ENCODE peak calls at places on chromosomes 4 and X, in four cellular contexts. One of them, this sample, is unnamed.

GRCh38 chrX:126551306-126551705 is 1.3 kb downstream of the DCAF12L1 start:
- DNase-seq in left ventricle myocardium inferior: no peak
- DNase-seq in psoas muscle: no peak
- DNase-seq in CD8-positive, alpha-beta memory T cell: no peak
- DNase-seq in this sample: no peak

GRCh38 chr4:71495454-71495853 is 156.6 kb downstream of the SLC4A4 start:
- DNase-seq in left ventricle myocardium inferior: no peak
- DNase-seq in psoas muscle: no peak
- DNase-seq in CD8-positive, alpha-beta memory T cell: no peak
- DNase-seq in this sample: no peak

GRCh38 chr4:121428721-121429120 is 47.9 kb upstream of the QRFPR start:
- DNase-seq in psoas muscle: no peak
- DNase-seq in CD8-positive, alpha-beta memory T cell: no peak
- DNase-seq in left ventricle myocardium inferior: no peak
- DNase-seq in this sample: no peak

GRCh38 chr4:112348488-112349158 is 51.5 kb downstream of the ALPK1 start:
- DNase-seq in psoas muscle: peak; percentile 90
- DNase-seq in CD8-positive, alpha-beta memory T cell: no peak
- DNase-seq in left ventricle myocardium inferior: peak; percentile 84
- DNase-seq in this sample: peak; percentile 59

GRCh38 chrX:40922307-40922706 is 162.9 kb upstream of the USP9X start:
- DNase-seq in CD8-positive, alpha-beta memory T cell: no peak
- DNase-seq in left ventricle myocardium inferior: no peak
- DNase-seq in psoas muscle: no peak
- DNase-seq in this sample: no peak

GRCh38 chr4:7172508-7172907 is 19.8 kb upstream of the SORCS2 start:
- DNase-seq in CD8-positive, alpha-beta memory T cell: no peak
- DNase-seq in left ventricle myocardium inferior: no peak
- DNase-seq in psoas muscle: no peak
- DNase-seq in this sample: no peak

GRCh38 chr4:116357758-116358157 is 727.6 kb downstream of the TRAM1L1 start:
- DNase-seq in left ventricle myocardium inferior: no peak
- DNase-seq in psoas muscle: no peak
- DNase-seq in CD8-positive, alpha-beta memory T cell: no peak
- DNase-seq in this sample: no peak

GRCh38 chrX:69627744-69628143 is 11.8 kb downstream of the EDA start:
- DNase-seq in psoas muscle: no peak
- DNase-seq in CD8-positive, alpha-beta memory T cell: no peak
- DNase-seq in left ventricle myocardium inferior: no peak
- DNase-seq in this sample: no peak

GRCh38 chr4:118215826-118216225 is 137.0 kb downstream of the PRSS12 start:
- DNase-seq in left ventricle myocardium inferior: no peak
- DNase-seq in psoas muscle: no peak
- DNase-seq in CD8-positive, alpha-beta memory T cell: no peak
- DNase-seq in this sample: no peak

GRCh38 chr4:81722229-81722900 is 250.7 kb upstream of the RASGEF1B start:
- DNase-seq in psoas muscle: no peak
- DNase-seq in CD8-positive, alpha-beta memory T cell: no peak
- DNase-seq in left ventricle myocardium inferior: no peak
- DNase-seq in this sample: no peak

GRCh38 chr4:159484049-159484448 is 381.2 kb downstream of the RAPGEF2 start:
- DNase-seq in psoas muscle: no peak
- DNase-seq in CD8-positive, alpha-beta memory T cell: no peak
- DNase-seq in left ventricle myocardium inferior: no peak
- DNase-seq in this sample: no peak

GRCh38 chr4:8537041-8537461 is 43.1 kb upstream of the GPR78 start:
- DNase-seq in psoas muscle: peak; percentile 56
- DNase-seq in CD8-positive, alpha-beta memory T cell: no peak
- DNase-seq in left ventricle myocardium inferior: no peak
- DNase-seq in this sample: peak; percentile 81

GRCh38 chr4:134024251-134024650 is 177.3 kb downstream of the PABPC4L start:
- DNase-seq in left ventricle myocardium inferior: no peak
- DNase-seq in CD8-positive, alpha-beta memory T cell: no peak
- DNase-seq in psoas muscle: no peak
- DNase-seq in this sample: no peak

GRCh38 chr4:143538979-143539669 is 25.6 kb downstream of the SMARCA5 start:
- DNase-seq in CD8-positive, alpha-beta memory T cell: no peak
- DNase-seq in left ventricle myocardium inferior: no peak
- DNase-seq in psoas muscle: no peak
- DNase-seq in this sample: no peak

GRCh38 chr4:146224331-146224966 is 10.1 kb downstream of the REELD1 start:
- DNase-seq in psoas muscle: no peak
- DNase-seq in left ventricle myocardium inferior: no peak
- DNase-seq in CD8-positive, alpha-beta memory T cell: no peak
- DNase-seq in this sample: no peak

GRCh38 chr4:85548116-85548515 is 73.2 kb downstream of the ARHGAP24 start:
- DNase-seq in CD8-positive, alpha-beta memory T cell: no peak
- DNase-seq in left ventricle myocardium inferior: no peak
- DNase-seq in psoas muscle: no peak
- DNase-seq in this sample: no peak

GRCh38 chr4:16677545-16677944 is 220.9 kb downstream of the LDB2 start:
- DNase-seq in psoas muscle: no peak
- DNase-seq in CD8-positive, alpha-beta memory T cell: no peak
- DNase-seq in left ventricle myocardium inferior: no peak
- DNase-seq in this sample: no peak

GRCh38 chr4:20122198-20122988 is 129.3 kb upstream of the SLIT2 start:
- DNase-seq in left ventricle myocardium inferior: no peak
- DNase-seq in CD8-positive, alpha-beta memory T cell: no peak
- DNase-seq in psoas muscle: no peak
- DNase-seq in this sample: no peak

GRCh38 chr4:153468587-153468986 is 2.4 kb downstream of the TMEM131L start:
- DNase-seq in left ventricle myocardium inferior: no peak
- DNase-seq in CD8-positive, alpha-beta memory T cell: no peak
- DNase-seq in psoas muscle: no peak
- DNase-seq in this sample: no peak

GRCh38 chrX:13836575-13836974 is 19.7 kb upstream of the GPM6B start:
- DNase-seq in CD8-positive, alpha-beta memory T cell: no peak
- DNase-seq in psoas muscle: no peak
- DNase-seq in left ventricle myocardium inferior: no peak
- DNase-seq in this sample: no peak

GRCh38 chr4:107839166-107839565 is 14.4 kb downstream of the SGMS2 start:
- DNase-seq in psoas muscle: no peak
- DNase-seq in left ventricle myocardium inferior: no peak
- DNase-seq in CD8-positive, alpha-beta memory T cell: no peak
- DNase-seq in this sample: no peak

GRCh38 chr4:147096667-147097604 is 151.3 kb upstream of the TTC29 start:
- DNase-seq in CD8-positive, alpha-beta memory T cell: no peak
- DNase-seq in left ventricle myocardium inferior: no peak
- DNase-seq in psoas muscle: no peak
- DNase-seq in this sample: no peak

GRCh38 chr4:6472387-6473263 is at the start of gene PPP2R2C:
- DNase-seq in left ventricle myocardium inferior: no peak
- DNase-seq in CD8-positive, alpha-beta memory T cell: no peak
- DNase-seq in psoas muscle: no peak
- DNase-seq in this sample: no peak

GRCh38 chr4:74873545-74874295 is 59.2 kb upstream of the PARM1 start:
- DNase-seq in psoas muscle: no peak
- DNase-seq in left ventricle myocardium inferior: no peak
- DNase-seq in CD8-positive, alpha-beta memory T cell: no peak
- DNase-seq in this sample: no peak

GRCh38 chr4:57055873-57056272 is 54.3 kb downstream of the IGFBP7 start:
- DNase-seq in psoas muscle: no peak
- DNase-seq in left ventricle myocardium inferior: peak; percentile 42
- DNase-seq in CD8-positive, alpha-beta memory T cell: no peak
- DNase-seq in this sample: no peak

GRCh38 chrX:47644557-47645091 is 5.7 kb downstream of the ELK1 start:
- DNase-seq in left ventricle myocardium inferior: no peak
- DNase-seq in psoas muscle: no peak
- DNase-seq in CD8-positive, alpha-beta memory T cell: no peak
- DNase-seq in this sample: no peak

GRCh38 chr4:185210102-185210981 is 944 bp downstream of the SNX25 start:
- DNase-seq in CD8-positive, alpha-beta memory T cell: peak; percentile 34
- DNase-seq in left ventricle myocardium inferior: peak; percentile 38
- DNase-seq in psoas muscle: peak; percentile 72
- DNase-seq in this sample: no peak

GRCh38 chr4:185587444-185588161 is 52.3 kb upstream of the PDLIM3 start:
- DNase-seq in left ventricle myocardium inferior: no peak
- DNase-seq in psoas muscle: peak; percentile 75
- DNase-seq in CD8-positive, alpha-beta memory T cell: peak; percentile 30
- DNase-seq in this sample: no peak

GRCh38 chr4:172813359-172813923 is 355.2 kb upstream of the GALNT7 start:
- DNase-seq in left ventricle myocardium inferior: no peak
- DNase-seq in psoas muscle: no peak
- DNase-seq in CD8-positive, alpha-beta memory T cell: no peak
- DNase-seq in this sample: no peak

GRCh38 chr4:25889626-25890025 is 24.4 kb upstream of the SMIM20 start:
- DNase-seq in CD8-positive, alpha-beta memory T cell: no peak
- DNase-seq in psoas muscle: no peak
- DNase-seq in left ventricle myocardium inferior: no peak
- DNase-seq in this sample: no peak

GRCh38 chr4:25892796-25893195 is 21.2 kb upstream of the SMIM20 start:
- DNase-seq in CD8-positive, alpha-beta memory T cell: no peak
- DNase-seq in psoas muscle: no peak
- DNase-seq in left ventricle myocardium inferior: peak; percentile 59
- DNase-seq in this sample: no peak

GRCh38 chr4:25888781-25889180 is 25.2 kb upstream of the SMIM20 start:
- DNase-seq in left ventricle myocardium inferior: no peak
- DNase-seq in psoas muscle: no peak
- DNase-seq in CD8-positive, alpha-beta memory T cell: no peak
- DNase-seq in this sample: no peak

GRCh38 chr4:25890653-25891485 is 23.2 kb upstream of the SMIM20 start:
- DNase-seq in CD8-positive, alpha-beta memory T cell: no peak
- DNase-seq in psoas muscle: no peak
- DNase-seq in left ventricle myocardium inferior: no peak
- DNase-seq in this sample: no peak
- H3K27ac ChIP-seq in CD8-positive, alpha-beta memory T cell: no peak overlapping the region
- H3K27ac ChIP-seq in psoas muscle: no peak overlapping the region
- H3K27ac ChIP-seq in left ventricle myocardium inferior: no peak overlapping the region
- H3K27ac ChIP-seq in this sample: no peak overlapping the region

GRCh38 chr4:54104907-54105306 is 4.9 kb downstream of the GSX2 start:
- DNase-seq in psoas muscle: no peak
- DNase-seq in left ventricle myocardium inferior: no peak
- DNase-seq in CD8-positive, alpha-beta memory T cell: no peak
- DNase-seq in this sample: no peak
- H3K27me3 ChIP-seq in psoas muscle: no peaks in the 10 kb centered on the region
- H3K27me3 ChIP-seq in left ventricle myocardium inferior: peaks cover 100% of the 10 kb centered on the region
- H3K27me3 ChIP-seq in CD8-positive, alpha-beta memory T cell: peaks cover 78% of the 10 kb centered on the region
- H3K27me3 ChIP-seq in this sample: peaks cover 17% of the 10 kb centered on the region

GRCh38 chr4:1170805-1171305 is 1.5 kb downstream of the SPON2 start:
- DNase-seq in left ventricle myocardium inferior: no peak
- DNase-seq in psoas muscle: peak; percentile 67
- DNase-seq in CD8-positive, alpha-beta memory T cell: no peak
- DNase-seq in this sample: no peak
- H3K4me3 ChIP-seq in left ventricle myocardium inferior: peak overlapping the region; percentile 65
- H3K4me3 ChIP-seq in psoas muscle: peak overlapping the region; percentile 55
- H3K4me3 ChIP-seq in CD8-positive, alpha-beta memory T cell: no peak overlapping the region
- H3K4me3 ChIP-seq in this sample: no peak overlapping the region

DNA sequence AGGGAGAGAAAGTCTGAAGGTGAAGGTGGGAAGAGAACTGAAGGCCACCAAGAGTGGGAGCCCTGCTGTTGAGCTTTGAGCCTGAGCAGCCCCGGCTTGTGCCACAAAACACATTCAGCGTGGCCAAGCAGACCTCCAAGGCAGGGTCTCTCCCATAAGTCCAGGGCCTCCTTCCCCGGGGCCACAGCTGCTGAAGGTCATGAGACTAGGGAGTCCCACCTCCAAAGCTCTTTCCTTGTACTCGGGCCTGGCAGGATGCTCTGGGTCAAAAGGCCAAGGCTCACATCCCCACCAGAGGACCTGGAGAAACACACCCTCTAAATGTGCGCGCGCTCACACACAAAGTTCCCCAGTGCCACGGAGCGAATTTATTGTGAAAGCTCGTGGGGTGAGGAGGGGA is 3.5 kb upstream of the ARHGAP4 start:
- DNase-seq in psoas muscle: no peak
- DNase-seq in CD8-positive, alpha-beta memory T cell: no peak
- DNase-seq in left ventricle myocardium inferior: no peak
- DNase-seq in this sample: no peak
- H3K27ac ChIP-seq in psoas muscle: no peak overlapping the region
- H3K27ac ChIP-seq in CD8-positive, alpha-beta memory T cell: no peak overlapping the region
- H3K27ac ChIP-seq in left ventricle myocardium inferior: peak overlapping the region; percentile 85
- H3K27ac ChIP-seq in this sample: no peak overlapping the region

GRCh38 chrX:154797006-154797405 is 8.3 kb downstream of the MPP1 start:
- DNase-seq in CD8-positive, alpha-beta memory T cell: no peak
- DNase-seq in psoas muscle: no peak
- DNase-seq in left ventricle myocardium inferior: no peak
- DNase-seq in this sample: no peak

GRCh38 chrX:154791467-154791866 is 13.8 kb downstream of the MPP1 start:
- DNase-seq in left ventricle myocardium inferior: no peak
- DNase-seq in CD8-positive, alpha-beta memory T cell: no peak
- DNase-seq in psoas muscle: no peak
- DNase-seq in this sample: no peak

GRCh38 chrX:154791951-154792350 is 13.3 kb downstream of the MPP1 start:
- DNase-seq in psoas muscle: no peak
- DNase-seq in CD8-positive, alpha-beta memory T cell: no peak
- DNase-seq in left ventricle myocardium inferior: no peak
- DNase-seq in this sample: no peak

DNA sequence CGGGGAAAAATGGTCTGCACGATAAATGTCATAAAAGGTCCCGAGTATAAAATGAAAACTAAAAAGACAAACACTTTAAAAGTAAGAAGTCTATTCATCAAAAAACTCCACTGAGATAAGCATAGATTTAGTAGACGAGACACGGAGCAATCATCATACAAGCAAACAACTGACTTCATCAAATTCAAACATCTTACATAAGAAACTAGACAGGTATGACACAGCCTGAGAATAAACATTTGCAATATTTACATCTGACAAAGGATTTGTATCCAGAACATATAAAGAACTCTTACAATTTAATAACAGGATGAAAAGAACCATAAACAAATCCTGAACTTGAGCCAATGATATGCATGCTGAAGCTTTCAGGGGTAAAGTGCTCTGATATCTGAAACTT is 12.2 kb downstream of the MPP1 start:
- DNase-seq in left ventricle myocardium inferior: no peak
- DNase-seq in psoas muscle: no peak
- DNase-seq in CD8-positive, alpha-beta memory T cell: no peak
- DNase-seq in this sample: no peak
- H3K27me3 ChIP-seq in left ventricle myocardium inferior: no peaks in the 10 kb centered on the region
- H3K27me3 ChIP-seq in psoas muscle: no peaks in the 10 kb centered on the region
- H3K27me3 ChIP-seq in CD8-positive, alpha-beta memory T cell: no peaks in the 10 kb centered on the region
- H3K27me3 ChIP-seq in this sample: no peaks in the 10 kb centered on the region

GRCh38 chrX:154019061-154019621 is 561 bp downstream of the IRAK1 start:
- DNase-seq in psoas muscle: no peak
- DNase-seq in left ventricle myocardium inferior: no peak
- DNase-seq in CD8-positive, alpha-beta memory T cell: peak; percentile 12
- DNase-seq in this sample: no peak
- H3K4me3 ChIP-seq in psoas muscle: peak overlapping the region; percentile 74
- H3K4me3 ChIP-seq in left ventricle myocardium inferior: peak overlapping the region; percentile 72
- H3K4me3 ChIP-seq in CD8-positive, alpha-beta memory T cell: peak overlapping the region; percentile 56
- H3K4me3 ChIP-seq in this sample: peak overlapping the region; percentile 65

This sample was measured in lung.